ENCODE peak calls at places on chromosomes 16 and 17, in seven cellular contexts. One of them, this sample, is unnamed.

GRCh38 chr17:72572604-72573491 is 452.0 kb downstream of the SOX9 start:
- DNase-seq in NCI-H524 treated with DMSO at 0.1 percent for 48 hours: no peak
- DNase-seq in fibroblast of pulmonary artery: no peak
- DNase-seq in tibial nerve: no peak
- DNase-seq in bronchial epithelial cell: no peak
- DNase-seq in NAMALWA: no peak
- DNase-seq in NCI-H510A treated with DMSO at 0.1 percent for 48 hours: no peak
- DNase-seq in this sample: no peak

GRCh38 chr17:81535007-81535328 is 6.8 kb downstream of the FSCN2 start:
- DNase-seq in NCI-H524 treated with DMSO at 0.1 percent for 48 hours: no peak
- DNase-seq in fibroblast of pulmonary artery: no peak
- DNase-seq in tibial nerve: no peak
- DNase-seq in bronchial epithelial cell: no peak
- DNase-seq in NAMALWA: no peak
- DNase-seq in NCI-H510A treated with DMSO at 0.1 percent for 48 hours: no peak
- DNase-seq in this sample: no peak

GRCh38 chr17:41492771-41493170 is 3.1 kb upstream of the KRT36 start:
- DNase-seq in NCI-H524 treated with DMSO at 0.1 percent for 48 hours: no peak
- DNase-seq in fibroblast of pulmonary artery: peak
- DNase-seq in tibial nerve: no peak
- DNase-seq in bronchial epithelial cell: no peak
- DNase-seq in NAMALWA: no peak
- DNase-seq in NCI-H510A treated with DMSO at 0.1 percent for 48 hours: peak
- DNase-seq in this sample: no peak

GRCh38 chr16:88338111-88338510 is 44.6 kb upstream of the ZNF469 start:
- DNase-seq in NCI-H524 treated with DMSO at 0.1 percent for 48 hours: no peak
- DNase-seq in fibroblast of pulmonary artery: no peak
- DNase-seq in tibial nerve: no peak
- DNase-seq in bronchial epithelial cell: no peak
- DNase-seq in NAMALWA: no peak
- DNase-seq in NCI-H510A treated with DMSO at 0.1 percent for 48 hours: no peak
- DNase-seq in this sample: no peak

GRCh38 chr16:75193730-75194444 is 13.1 kb downstream of the CTRB2 start:
- DNase-seq in NCI-H524 treated with DMSO at 0.1 percent for 48 hours: no peak
- DNase-seq in fibroblast of pulmonary artery: no peak
- DNase-seq in tibial nerve: no peak
- DNase-seq in bronchial epithelial cell: no peak
- DNase-seq in NAMALWA: no peak
- DNase-seq in NCI-H510A treated with DMSO at 0.1 percent for 48 hours: no peak
- DNase-seq in this sample: no peak

GRCh38 chr17:54848368-54848987 is 52.2 kb upstream of the TOM1L1 start:
- DNase-seq in NCI-H524 treated with DMSO at 0.1 percent for 48 hours: no peak
- DNase-seq in fibroblast of pulmonary artery: no peak
- DNase-seq in tibial nerve: no peak
- DNase-seq in bronchial epithelial cell: no peak
- DNase-seq in NAMALWA: no peak
- DNase-seq in NCI-H510A treated with DMSO at 0.1 percent for 48 hours: no peak
- DNase-seq in this sample: no peak

GRCh38 chr17:70426752-70427151 is 257.4 kb downstream of the KCNJ2 start:
- DNase-seq in NCI-H524 treated with DMSO at 0.1 percent for 48 hours: no peak
- DNase-seq in fibroblast of pulmonary artery: no peak
- DNase-seq in tibial nerve: no peak
- DNase-seq in bronchial epithelial cell: no peak
- DNase-seq in NAMALWA: no peak
- DNase-seq in NCI-H510A treated with DMSO at 0.1 percent for 48 hours: no peak
- DNase-seq in this sample: no peak

GRCh38 chr16:85479972-85480726 is 133.0 kb upstream of the GSE1 start:
- DNase-seq in NCI-H524 treated with DMSO at 0.1 percent for 48 hours: peak
- DNase-seq in fibroblast of pulmonary artery: no peak
- DNase-seq in tibial nerve: no peak
- DNase-seq in bronchial epithelial cell: no peak
- DNase-seq in NAMALWA: peak
- DNase-seq in NCI-H510A treated with DMSO at 0.1 percent for 48 hours: peak
- DNase-seq in this sample: peak

GRCh38 chr17:258045-258734 is 76.7 kb upstream of the DOC2B start:
- DNase-seq in NCI-H524 treated with DMSO at 0.1 percent for 48 hours: no peak
- DNase-seq in fibroblast of pulmonary artery: no peak
- DNase-seq in tibial nerve: no peak
- DNase-seq in bronchial epithelial cell: no peak
- DNase-seq in NAMALWA: no peak
- DNase-seq in NCI-H510A treated with DMSO at 0.1 percent for 48 hours: no peak
- DNase-seq in this sample: no peak

GRCh38 chr16:15829460-15829859 is 27.4 kb downstream of the MYH11 start:
- DNase-seq in NCI-H524 treated with DMSO at 0.1 percent for 48 hours: no peak
- DNase-seq in fibroblast of pulmonary artery: peak
- DNase-seq in tibial nerve: peak
- DNase-seq in bronchial epithelial cell: no peak
- DNase-seq in NAMALWA: no peak
- DNase-seq in NCI-H510A treated with DMSO at 0.1 percent for 48 hours: no peak
- DNase-seq in this sample: no peak

GRCh38 chr17:6868579-6868978 is 37.0 kb upstream of the TEKT1 start:
- DNase-seq in NCI-H524 treated with DMSO at 0.1 percent for 48 hours: no peak
- DNase-seq in fibroblast of pulmonary artery: no peak
- DNase-seq in tibial nerve: no peak
- DNase-seq in bronchial epithelial cell: peak
- DNase-seq in NAMALWA: no peak
- DNase-seq in NCI-H510A treated with DMSO at 0.1 percent for 48 hours: no peak
- DNase-seq in this sample: no peak

GRCh38 chr16:66752379-66752778 is 970 bp upstream of the DYNC1LI2 start:
- DNase-seq in NCI-H524 treated with DMSO at 0.1 percent for 48 hours: no peak
- DNase-seq in fibroblast of pulmonary artery: no peak
- DNase-seq in tibial nerve: no peak
- DNase-seq in bronchial epithelial cell: peak
- DNase-seq in NAMALWA: no peak
- DNase-seq in NCI-H510A treated with DMSO at 0.1 percent for 48 hours: no peak
- DNase-seq in this sample: no peak

This sample was measured in GM13977.